ENCODE peak calls at places on chromosomes 11 and 22, in eight cellular contexts. O is iPS DF 6.9, C is stomach, G is body of pancreas, T is Peyer's patch, Q is H1, K is cardiac muscle cell, J is HepG2. F is an unnamed sample.

GRCh38 chr11:126764221-126764620 is 236.3 kb downstream of the KIRREL3 start:
- DNase-seq in J (no peak), Q (no peak), T (no peak), C (no peak), O (no peak), K (no peak), G (no peak), F (no peak)

GRCh38 chr11:78030429-78031325 is 7.6 kb upstream of the KCTD14 start:
- DNase-seq in G (peak), T (peak), C (peak), O (no peak), K (peak), Q (no peak), J (peak), F (no peak)

GRCh38 chr11:33672273-33672672 is 28.4 kb downstream of the C11orf91 start:
- DNase-seq in G (no peak), T (no peak), J (no peak), C (no peak), K (no peak), O (no peak), Q (no peak), F (no peak)

GRCh38 chr11:130409618-130410388 is 18.6 kb downstream of the ADAMTS8 start:
- DNase-seq in J (no peak), K (no peak), T (no peak), Q (no peak), C (no peak), G (no peak), O (no peak), F (no peak)

GRCh38 chr11:36688892-36689291 is 90.9 kb upstream of the RAG2 start:
- DNase-seq in G (no peak), O (no peak), T (no peak), K (no peak), Q (no peak), J (no peak), C (no peak), F (no peak)

GRCh38 chr22:30861131-30861530 is 107.4 kb downstream of the MORC2 start:
- DNase-seq in O (no peak), J (no peak), Q (peak), K (no peak), G (no peak), T (peak), C (peak), F (no peak)

GRCh38 chr11:128876133-128876650 is 9.1 kb upstream of the KCNJ1 start:
- DNase-seq in O (no peak), Q (no peak), T (no peak), G (no peak), K (no peak), C (no peak), J (no peak), F (no peak)

GRCh38 chr11:126410649-126411048 is 55.2 kb downstream of the ST3GAL4 start:
- DNase-seq in K (peak), C (no peak), T (no peak), J (no peak), Q (no peak), O (no peak), G (no peak), F (no peak)

GRCh38 chr11:61955031-61955415 is 4.9 kb downstream of the BEST1 start:
- DNase-seq in Q (no peak), T (no peak), O (no peak), K (peak), G (no peak), C (no peak), J (peak), F (peak)

GRCh38 chr22:29290061-29290460 is 16.4 kb upstream of the GAS2L1 start:
- DNase-seq in J (no peak), O (no peak), K (no peak), C (no peak), G (no peak), T (no peak), Q (no peak), F (no peak)

GRCh38 chr22:50302564-50302963 is 4.9 kb downstream of the PLXNB2 start:
- DNase-seq in C (peak), Q (no peak), J (no peak), O (no peak), T (no peak), G (no peak), K (no peak), F (no peak)

GRCh38 chr22:31064369-31064768 is 16.7 kb upstream of the SMTN start:
- DNase-seq in G (no peak), J (no peak), K (no peak), Q (no peak), T (no peak), O (no peak), C (no peak), F (no peak)

GRCh38 chr11:8959546-8960166 is 4.6 kb downstream of the TMEM9B start:
- DNase-seq in O (peak), Q (no peak), G (peak), T (no peak), C (no peak), K (peak), J (peak), F (peak)

GRCh38 chr11:83895516-83895915 is 609.3 kb upstream of the CCDC90B start:
- DNase-seq in C (no peak), K (peak), T (no peak), Q (no peak), J (no peak), G (no peak), O (no peak), F (peak)

GRCh38 chr22:46618667-46619066 is 1.5 kb upstream of the GRAMD4 start:
- DNase-seq in C (no peak), J (no peak), G (no peak), K (no peak), Q (no peak), O (no peak), T (no peak), F (no peak)

GRCh38 chr11:64313491-64314145 is 3.7 kb downstream of the TRMT112 start:
- DNase-seq in G (no peak), J (no peak), O (no peak), C (no peak), Q (no peak), T (no peak), K (peak), F (no peak)

GRCh38 chr22:32996702-32997101 is 61.5 kb downstream of the SYN3 start:
- DNase-seq in J (no peak), G (no peak), K (no peak), O (no peak), Q (peak), C (no peak), T (no peak), F (no peak)

GRCh38 chr11:15651033-15651432 is 536.3 kb downstream of the INSC start:
- DNase-seq in J (no peak), C (no peak), O (no peak), G (no peak), Q (no peak), T (no peak), K (no peak), F (no peak)

GRCh38 chr11:66226111-66226510 is 42.3 kb upstream of the RAB1B start:
- DNase-seq in O (no peak), Q (no peak), G (no peak), K (no peak), C (no peak), T (no peak), J (no peak), F (no peak)

GRCh38 chr11:22795914-22796313 is 33.7 kb downstream of the SVIP start:
- DNase-seq in Q (no peak), K (no peak), T (no peak), J (no peak), C (no peak), G (no peak), O (no peak), F (no peak)

GRCh38 chr22:28348613-28349012 is 331.0 kb downstream of the TTC28 start:
- DNase-seq in J (no peak), G (no peak), T (no peak), Q (no peak), O (no peak), C (no peak), K (no peak), F (no peak)

GRCh38 chr22:22576244-22576988 is 17.4 kb upstream of the PRAME start:
- DNase-seq in O (no peak), G (peak), K (peak), Q (peak), C (peak), J (peak), T (peak), F (peak)

GRCh38 chr11:82858556-82859091 is 41.6 kb downstream of the PRCP start:
- DNase-seq in G (no peak), J (no peak), O (no peak), C (no peak), K (peak), Q (no peak), T (no peak), F (no peak)

GRCh38 chr11:114109206-114110090 is 49.9 kb downstream of the ZBTB16 start:
- DNase-seq in O (no peak), Q (no peak), G (no peak), J (no peak), C (no peak), T (no peak), K (no peak), F (no peak)

GRCh38 chr11:114110123-114110522 is 50.6 kb downstream of the ZBTB16 start:
- DNase-seq in O (no peak), C (no peak), G (no peak), T (no peak), J (no peak), K (no peak), Q (no peak), F (no peak)

GRCh38 chr11:114102993-114103896 is 43.7 kb downstream of the ZBTB16 start:
- DNase-seq in K (no peak), Q (no peak), O (no peak), C (no peak), T (no peak), G (no peak), J (peak), F (no peak)

GRCh38 chr11:114108501-114109205 is 49.1 kb downstream of the ZBTB16 start:
- DNase-seq in K (no peak), G (no peak), C (no peak), T (no peak), Q (no peak), O (no peak), J (no peak), F (no peak)

DNA sequence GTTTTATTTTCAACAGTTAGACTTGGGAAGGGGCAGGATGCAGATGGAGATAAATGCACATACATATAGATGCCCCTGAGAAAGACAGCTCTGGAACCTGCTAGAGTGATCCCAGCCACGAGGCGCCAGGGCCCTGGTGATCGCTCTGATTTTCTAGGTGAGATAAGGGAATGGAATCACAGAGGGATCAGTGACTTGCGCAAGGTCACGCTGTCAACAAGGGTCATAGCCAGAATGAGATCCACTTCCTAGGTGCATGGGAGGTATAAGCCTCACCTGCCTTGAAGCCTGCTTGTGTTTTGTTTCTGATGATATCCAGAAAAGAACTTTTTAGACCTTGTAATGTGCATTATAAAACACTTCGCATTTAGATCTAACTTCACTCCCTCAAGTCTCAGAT is 47.5 kb downstream of the ZBTB16 start:
- DNase-seq in T (no peak), G (no peak), C (no peak), O (no peak), J (no peak), Q (no peak), K (no peak), F (no peak)
- H3K27ac ChIP-seq in T (no peak), G (no peak), C (no peak), O (no peak), J (no peak), Q (no peak), K (no peak), F (no peak)

GRCh38 chr22:49232319-49233067 is 595.2 kb downstream of the BRD1 start:
- DNase-seq in Q (peak), J (no peak), T (no peak), O (no peak), K (no peak), G (no peak), C (no peak), F (peak)
- H3K27ac ChIP-seq in Q (no peak), J (no peak), T (no peak), O (no peak), K (no peak), G (no peak), C (no peak), F (no peak)

DNA sequence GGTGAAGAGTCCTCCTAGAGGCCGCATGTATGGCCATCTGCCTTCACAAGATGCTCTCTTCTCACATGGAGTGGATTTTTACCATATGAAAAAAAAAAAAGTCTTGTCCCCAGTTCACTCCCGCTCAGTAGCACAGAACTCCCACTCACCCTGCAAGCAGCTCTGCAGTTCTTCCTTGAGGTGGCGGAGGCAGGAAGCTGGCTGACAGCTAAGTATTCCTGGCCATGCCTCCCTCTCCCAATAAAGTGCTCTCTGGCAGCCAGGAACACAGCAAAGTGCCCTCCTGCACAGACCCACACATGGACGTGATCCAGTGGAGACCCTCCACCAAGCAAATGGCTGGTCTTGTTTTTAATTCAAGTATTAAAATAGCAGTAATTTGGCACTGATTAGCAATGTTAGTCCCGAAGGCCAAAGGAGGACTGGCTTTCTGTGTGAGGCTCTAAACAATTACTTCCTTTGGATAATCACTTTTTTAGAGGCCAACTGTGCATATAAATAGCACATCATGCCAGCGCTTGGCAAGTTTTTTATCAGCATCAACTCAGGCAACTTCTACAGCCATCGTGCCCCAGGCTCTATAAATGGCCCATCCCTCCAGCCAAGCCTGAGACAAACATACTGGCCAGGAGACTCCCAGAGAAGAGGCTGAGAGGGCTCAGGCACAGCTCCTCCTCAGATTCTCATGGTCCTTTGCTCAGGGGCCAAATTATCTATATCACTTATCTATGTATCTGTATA is 413.6 kb downstream of the OPCML start:
- DNase-seq in G (no peak), J (no peak), O (no peak), C (no peak), Q (no peak), K (no peak), T (no peak), F (no peak)
- H3K27ac ChIP-seq in G (no peak), J (no peak), O (no peak), C (no peak), Q (no peak), K (no peak), T (no peak), F (no peak)

DNA sequence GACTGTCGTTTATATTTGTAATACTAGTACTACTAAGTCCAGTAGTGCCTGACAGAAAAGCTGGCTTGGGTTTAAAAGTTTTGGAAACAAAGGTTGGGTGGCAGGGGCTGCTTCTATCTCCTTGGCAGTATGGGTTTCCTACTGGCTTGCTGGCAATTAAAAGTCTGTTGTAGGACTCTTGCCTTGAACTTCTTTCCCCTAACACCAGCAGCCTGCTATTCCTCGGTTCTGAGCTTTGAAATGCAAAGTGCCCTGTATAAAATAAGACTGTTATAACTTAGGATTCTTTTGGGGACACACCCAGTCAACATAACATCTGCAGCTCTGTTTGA is 1.3 kb downstream of the RNF169 start:
- DNase-seq in O (no peak), Q (no peak), G (no peak), K (no peak), J (no peak), C (no peak), T (no peak), F (no peak)
- H3K27ac ChIP-seq in O (no peak), Q (no peak), G (peak), K (no peak), J (peak), C (peak), T (peak), F (no peak)

DNA sequence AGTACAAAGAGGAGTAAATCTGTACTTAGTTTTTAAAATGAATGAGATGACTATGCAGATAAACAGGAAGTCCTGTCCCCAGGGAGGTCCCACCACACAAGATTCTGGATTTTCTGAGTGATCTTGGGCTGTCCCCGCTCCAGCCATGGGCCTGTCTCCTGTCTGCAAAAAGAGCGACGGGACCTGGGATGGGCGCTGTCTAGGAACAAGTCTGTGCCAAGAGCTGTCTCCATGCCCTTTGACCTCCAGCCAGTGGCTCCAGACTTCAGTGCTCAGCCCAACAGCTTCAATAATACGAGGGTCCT is 6.0 kb downstream of the CSNK1E start:
- DNase-seq in G (no peak), O (no peak), C (no peak), K (peak), J (no peak), T (no peak), Q (no peak), F (no peak)
- H3K27ac ChIP-seq in G (no peak), O (no peak), C (peak), K (no peak), J (no peak), T (peak), Q (no peak), F (no peak)

GRCh38 chr11:134287561-134287960 is 11.4 kb downstream of the GLB1L3 start:
- DNase-seq in Q (no peak), T (no peak), K (no peak), O (no peak), C (no peak), G (no peak), J (no peak), F (no peak)
- H3K27ac ChIP-seq in Q (no peak), T (no peak), K (no peak), O (no peak), C (no peak), G (no peak), J (no peak), F (no peak)

F was measured in neuronal stem cell.